ENCODE peak calls at places on chromosomes 6 and 20, in four cellular contexts. R, D, P and N are unnamed samples.

GRCh38 chr6:130070747-130071146 is 52.4 kb downstream of the L3MBTL3 start:
- DNase-seq in R (no peak), D (no peak), P (no peak), N (no peak)

GRCh38 chr6:37709932-37710565 is 12.4 kb upstream of the MDGA1 start:
- DNase-seq in R (no peak), D (no peak), P (no peak), N (no peak)

GRCh38 chr20:17648782-17649730 is 33.0 kb downstream of the RRBP1 start:
- DNase-seq in R (no peak), D (no peak), P (no peak), N (no peak)

GRCh38 chr6:128807577-128807976 is 75.4 kb upstream of the LAMA2 start:
- DNase-seq in R (peak; percentile 65), D (peak; percentile 60), P (no peak), N (no peak)

GRCh38 chr6:90156861-90157260 is 139.8 kb downstream of the BACH2 start:
- DNase-seq in R (no peak), D (no peak), P (no peak), N (no peak)

GRCh38 chr6:147167009-147167408 is 37.2 kb upstream of the STXBP5 start:
- DNase-seq in R (no peak), D (peak; percentile 35), P (no peak), N (no peak)

GRCh38 chr20:31587545-31588389 is 17.3 kb upstream of the ID1 start:
- DNase-seq in R (no peak), D (no peak), P (no peak), N (peak; percentile 55)

GRCh38 chr20:36549942-36550796 is 8.8 kb downstream of the MYL9 start:
- DNase-seq in R (peak; percentile 25), D (no peak), P (no peak), N (no peak)

GRCh38 chr6:145789443-145789842 is 25.2 kb downstream of the FBXO30 start:
- DNase-seq in R (no peak), D (peak; percentile 41), P (no peak), N (no peak)

GRCh38 chr20:21074605-21075336 is 31.4 kb downstream of the LINC00237 start:
- DNase-seq in R (no peak), D (no peak), P (no peak), N (no peak)

GRCh38 chr6:156791261-156791850 is 14.2 kb downstream of the ARID1B start:
- DNase-seq in R (peak; percentile 42), D (peak; percentile 52), P (no peak), N (no peak)

GRCh38 chr6:32074996-32075532 is 34.1 kb downstream of the TNXB start:
- DNase-seq in R (no peak), D (peak; percentile 34), P (no peak), N (no peak)

GRCh38 chr6:27296106-27296783 is 15.8 kb downstream of the POM121L2 start:
- DNase-seq in R (peak; percentile 92), D (peak; percentile 41), P (no peak), N (peak; percentile 85)

GRCh38 chr6:166639921-166640320 is 12.9 kb upstream of the RPS6KA2 start:
- DNase-seq in R (no peak), D (no peak), P (no peak), N (no peak)

GRCh38 chr6:76351275-76351674 is 278.8 kb upstream of the IMPG1 start:
- DNase-seq in R (peak; percentile 62), D (no peak), P (no peak), N (no peak)

GRCh38 chr6:1792989-1793388 is 183.3 kb downstream of the FOXC1 start:
- DNase-seq in R (peak; percentile 73), D (peak; percentile 10), P (no peak), N (peak; percentile 58)

GRCh38 chr6:2708456-2708855 is 42.3 kb downstream of the MYLK4 start:
- DNase-seq in R (no peak), D (no peak), P (no peak), N (no peak)

GRCh38 chr6:153962548-153962947 is 76.5 kb upstream of the OPRM1 start:
- DNase-seq in R (no peak), D (no peak), P (no peak), N (no peak)

GRCh38 chr6:12895721-12896120 is 179.2 kb downstream of the PHACTR1 start:
- DNase-seq in R (no peak), D (no peak), P (no peak), N (no peak)

GRCh38 chr20:732727-733126 is 35.6 kb downstream of the SLC52A3 start:
- DNase-seq in R (peak; percentile 62), D (no peak), P (no peak), N (no peak)

GRCh38 chr6:3244003-3244831 is 14.5 kb upstream of the PSMG4 start:
- DNase-seq in R (no peak), D (no peak), P (no peak), N (no peak)

GRCh38 chr20:36010745-36011326 is 42.4 kb downstream of the CNBD2 start:
- DNase-seq in R (peak; percentile 97), D (no peak), P (no peak), N (no peak)

GRCh38 chr6:16600701-16601100 is 160.6 kb downstream of the ATXN1 start:
- DNase-seq in R (no peak), D (no peak), P (no peak), N (no peak)

GRCh38 chr6:159008656-159009288 is 8.8 kb upstream of the RSPH3 start:
- DNase-seq in R (peak; percentile 25), D (peak; percentile 28), P (no peak), N (no peak)

GRCh38 chr6:150256618-150257272 is 112.1 kb upstream of the IYD start:
- DNase-seq in R (peak; percentile 45), D (peak; percentile 73), P (no peak), N (no peak)

GRCh38 chr20:12012241-12013222 is 94.8 kb downstream of the BTBD3 start:
- DNase-seq in R (peak; percentile 88), D (peak; percentile 52), P (peak; percentile 60), N (peak; percentile 76)

GRCh38 chr20:52918311-52918710 is 53.8 kb upstream of the TSHZ2 start:
- DNase-seq in R (no peak), D (no peak), P (no peak), N (no peak)

GRCh38 chr20:36562724-36563123 is 10.7 kb upstream of the TGIF2 start:
- DNase-seq in R (no peak), D (no peak), P (no peak), N (peak; percentile 52)

GRCh38 chr6:45864651-45865050 is 151.0 kb downstream of the CLIC5 start:
- DNase-seq in R (peak; percentile 86), D (no peak), P (no peak), N (no peak)

GRCh38 chr6:110620065-110620464 is 143.7 kb upstream of the SLC22A16 start:
- DNase-seq in R (no peak), D (no peak), P (no peak), N (no peak)

GRCh38 chr20:40090236-40090635 is 598.8 kb downstream of the MAFB start:
- DNase-seq in R (peak; percentile 14), D (no peak), P (no peak), N (no peak)

GRCh38 chr6:160534050-160534696 is 129.9 kb downstream of the LPA start:
- DNase-seq in R (peak; percentile 76), D (peak; percentile 24), P (peak; percentile 50), N (peak; percentile 79)

GRCh38 chr6:139485742-139486475 is 111.5 kb upstream of the CITED2 start:
- DNase-seq in R (no peak), D (no peak), P (no peak), N (no peak)

GRCh38 chr6:158869010-158869603 is 49.9 kb upstream of the EZR start:
- DNase-seq in R (peak; percentile 83), D (no peak), P (no peak), N (peak; percentile 89)

GRCh38 chr6:83827050-83827449 is 26.1 kb upstream of the RIPPLY2 start:
- DNase-seq in R (no peak), D (no peak), P (no peak), N (no peak)

GRCh38 chr6:83822629-83823169 is 30.5 kb upstream of the RIPPLY2 start:
- DNase-seq in R (no peak), D (no peak), P (no peak), N (no peak)

GRCh38 chr6:83824831-83825230 is 28.3 kb upstream of the RIPPLY2 start:
- DNase-seq in R (peak; percentile 60), D (no peak), P (no peak), N (no peak)

GRCh38 chr6:83824388-83824801 is 28.8 kb upstream of the RIPPLY2 start:
- DNase-seq in R (peak; percentile 53), D (peak; percentile 12), P (no peak), N (no peak)
- H3K56ac ChIP-seq in R (no peak overlapping the region), D (no peak overlapping the region), P (no peak overlapping the region), N (no peak overlapping the region)

DNA sequence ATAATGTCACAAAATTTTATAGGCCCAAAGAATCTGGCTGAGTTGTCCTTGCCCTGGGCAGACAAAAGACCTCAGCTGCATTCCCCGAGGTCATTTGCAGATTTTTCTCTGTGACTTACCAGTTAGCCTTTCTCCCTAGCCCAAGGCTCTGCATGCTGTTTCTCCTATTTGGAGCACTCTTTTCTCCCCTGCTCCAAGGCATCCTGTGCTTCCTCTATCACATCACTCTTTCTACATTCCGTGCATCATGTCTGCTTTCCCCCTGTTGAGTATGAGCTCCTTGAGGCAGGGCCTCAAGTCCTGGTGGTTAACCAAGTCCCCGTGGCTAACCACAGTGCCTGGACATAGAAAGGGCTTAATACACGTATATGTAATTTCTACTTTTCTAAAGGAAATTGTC is 593 bp upstream of the GSTA3 start:
- DNase-seq in R (peak; percentile 64), D (no peak), P (no peak), N (no peak)
- H3K56ac ChIP-seq in R (no peak overlapping the region), D (no peak overlapping the region), P (no peak overlapping the region), N (no peak overlapping the region)

DNA sequence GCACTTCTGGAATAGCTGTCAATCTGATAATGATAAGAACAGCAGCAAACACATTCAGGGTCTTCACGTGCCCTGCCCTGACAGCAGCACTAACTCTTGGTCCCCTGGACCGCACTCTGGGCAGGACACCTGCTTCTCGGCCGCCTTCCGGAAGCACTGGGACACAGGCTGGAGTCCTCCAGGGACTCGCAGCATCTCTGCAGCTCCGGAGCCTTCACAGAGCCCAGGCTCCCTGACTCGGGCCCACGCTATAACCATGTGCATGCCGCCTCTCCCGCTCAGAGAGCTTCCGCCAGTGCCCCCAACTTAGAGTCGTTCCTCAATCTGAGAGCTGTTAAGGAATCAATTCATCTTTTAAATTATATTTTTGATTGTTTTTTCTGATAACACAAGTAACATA is 377.3 kb downstream of the TAF4 start:
- DNase-seq in R (no peak), D (no peak), P (no peak), N (no peak)
- H3K56ac ChIP-seq in R (no peak overlapping the region), D (no peak overlapping the region), P (no peak overlapping the region), N (no peak overlapping the region)

GRCh38 chr6:70145178-70145577 is 157.7 kb downstream of the COL9A1 start:
- DNase-seq in R (no peak), D (no peak), P (no peak), N (no peak)
- H3K56ac ChIP-seq in R (no peak overlapping the region), D (no peak overlapping the region), P (no peak overlapping the region), N (no peak overlapping the region)

GRCh38 chr6:142903806-142904205 is 41.2 kb downstream of the HIVEP2 start:
- DNase-seq in R (no peak), D (peak; percentile 66), P (no peak), N (no peak)
- H3K56ac ChIP-seq in R (no peak overlapping the region), D (no peak overlapping the region), P (no peak overlapping the region), N (no peak overlapping the region)